ENCODE peak calls at places on chromosomes 1 and 21, in seven cellular contexts. U is endodermal cell, P is uterus, O is iris pigment epithelial cell, W is NCI-H2081, C is left cardiac atrium, D is kidney epithelial cell. K is an unnamed sample.

GRCh38 chr1:112815376-112815775 is 100.2 kb upstream of the PPM1J start:
- DNase-seq in D (no peak), C (no peak), W (no peak), O (no peak), U (no peak), P (no peak), K (no peak)

GRCh38 chr1:183635112-183635605 is 424 bp downstream of the ARPC5 start:
- DNase-seq in W (no peak), P (no peak), C (no peak), O (no peak), D (no peak), U (no peak), K (peak; percentile 78)

GRCh38 chr1:116347678-116348077 is 25.4 kb upstream of the ATP1A1 start:
- DNase-seq in W (no peak), D (no peak), C (no peak), U (no peak), P (no peak), O (no peak), K (no peak)

GRCh38 chr1:101309334-101310221 is 72.8 kb downstream of the S1PR1 start:
- DNase-seq in P (peak; percentile 26), D (no peak), C (peak; percentile 53), O (peak; percentile 55), W (peak; percentile 19), U (peak; percentile 86), K (peak; percentile 73)

GRCh38 chr1:242470774-242471173 is 53.7 kb downstream of the PLD5 start:
- DNase-seq in O (no peak), U (no peak), W (no peak), C (no peak), P (no peak), D (no peak), K (no peak)

GRCh38 chr1:206455681-206456344 is 14.5 kb upstream of the IKBKE start:
- DNase-seq in P (no peak), U (no peak), D (no peak), C (peak; percentile 42), W (peak; percentile 54), O (peak; percentile 52), K (no peak)

GRCh38 chr1:70720133-70720920 is 309.3 kb downstream of the CTH start:
- DNase-seq in W (no peak), C (no peak), O (no peak), U (no peak), P (no peak), D (no peak), K (no peak)

GRCh38 chr1:224080082-224080774 is 33.7 kb upstream of the FBXO28 start:
- DNase-seq in D (no peak), P (no peak), W (no peak), O (peak; percentile 39), U (no peak), C (no peak), K (no peak)

GRCh38 chr1:11338351-11338809 is 65.4 kb downstream of the UBIAD1 start:
- DNase-seq in W (no peak), P (no peak), U (peak; percentile 64), D (no peak), C (no peak), O (no peak), K (no peak)

GRCh38 chr1:240650877-240651276 is 38.9 kb upstream of the GREM2 start:
- DNase-seq in U (no peak), D (no peak), P (no peak), O (no peak), W (no peak), C (no peak), K (no peak)

GRCh38 chr1:153534226-153534932 is 1.4 kb downstream of the S100A6 start:
- DNase-seq in C (no peak), O (peak; percentile 43), P (no peak), U (no peak), D (no peak), W (peak; percentile 20), K (peak; percentile 79)

GRCh38 chr1:47189844-47190562 is at the start of gene PDZK1IP1:
- DNase-seq in W (no peak), U (peak; percentile 76), O (peak; percentile 79), P (peak; percentile 75), C (peak; percentile 89), D (peak; percentile 90), K (peak; percentile 89)

GRCh38 chr1:25049190-25049589 is 119.1 kb upstream of the RUNX3 start:
- DNase-seq in U (no peak), W (no peak), P (no peak), D (no peak), O (no peak), C (no peak), K (no peak)

GRCh38 chr1:209742409-209743144 is 13.3 kb upstream of the TRAF3IP3 start:
- DNase-seq in U (no peak), W (no peak), C (peak; percentile 25), D (no peak), O (peak; percentile 81), P (no peak), K (no peak)

GRCh38 chr1:184405743-184406142 is 18.9 kb downstream of the C1orf21 start:
- DNase-seq in P (no peak), O (no peak), W (no peak), U (no peak), D (no peak), C (no peak), K (no peak)

GRCh38 chr1:22414244-22414751 is 37.4 kb upstream of the ZBTB40 start:
- DNase-seq in P (no peak), U (no peak), O (no peak), C (no peak), D (no peak), W (peak; percentile 82), K (no peak)

GRCh38 chr21:27329255-27329851 is 362.5 kb upstream of the ADAMTS5 start:
- DNase-seq in W (no peak), D (no peak), U (no peak), C (no peak), O (no peak), P (no peak), K (peak; percentile 65)

GRCh38 chr1:206030714-206031113 is 7.0 kb upstream of the CTSE start:
- DNase-seq in W (peak; percentile 87), D (peak; percentile 66), O (peak; percentile 75), P (peak; percentile 50), U (peak; percentile 91), C (peak; percentile 66), K (peak; percentile 73)

GRCh38 chr1:244212792-244213475 is 161.9 kb downstream of the ZBTB18 start:
- DNase-seq in C (no peak), D (no peak), W (no peak), O (peak; percentile 11), P (no peak), U (no peak), K (no peak)

GRCh38 chr1:224377676-224378006 is 21.0 kb downstream of the CNIH4 start:
- DNase-seq in P (no peak), W (no peak), U (no peak), D (no peak), O (peak; percentile 90), C (no peak), K (no peak)

GRCh38 chr1:3170566-3171453 is 101.8 kb downstream of the PRDM16 start:
- DNase-seq in C (peak; percentile 79), P (peak; percentile 82), W (no peak), O (peak; percentile 25), U (no peak), D (no peak), K (peak; percentile 94)

GRCh38 chr1:242467556-242468145 is 56.8 kb downstream of the PLD5 start:
- DNase-seq in D (no peak), W (peak; percentile 83), P (peak; percentile 64), O (peak; percentile 54), C (no peak), U (peak; percentile 87), K (no peak)

GRCh38 chr1:240282061-240282830 is 190.6 kb downstream of the FMN2 start:
- DNase-seq in P (no peak), C (no peak), D (no peak), O (no peak), U (no peak), W (no peak), K (no peak)

GRCh38 chr1:230594374-230594773 is 47.9 kb upstream of the COG2 start:
- DNase-seq in O (no peak), W (no peak), U (no peak), C (no peak), D (no peak), P (no peak), K (no peak)

GRCh38 chr21:45155910-45156309 is 81.5 kb downstream of the ADARB1 start:
- DNase-seq in D (no peak), W (no peak), C (no peak), O (no peak), U (peak; percentile 20), P (no peak), K (peak; percentile 55)

GRCh38 chr21:42991992-42992740 is 17.8 kb downstream of the PKNOX1 start:
- DNase-seq in D (peak; percentile 77), W (no peak), P (peak; percentile 85), O (peak; percentile 92), C (peak; percentile 82), U (peak; percentile 64), K (peak; percentile 96)

GRCh38 chr1:29531596-29531995 is 295.3 kb downstream of the PTPRU start:
- DNase-seq in U (peak; percentile 24), O (no peak), W (no peak), P (no peak), D (no peak), C (no peak), K (peak; percentile 26)

GRCh38 chr1:27980216-27980820 is 20.5 kb downstream of the XKR8 start:
- DNase-seq in U (no peak), W (no peak), P (no peak), D (no peak), O (no peak), C (no peak), K (no peak)

GRCh38 chr1:40782371-40782956 is 1.1 kb upstream of the KCNQ4 start:
- DNase-seq in U (peak; percentile 80), D (no peak), P (no peak), C (no peak), W (no peak), O (no peak), K (no peak)

K was measured in sigmoid colon.